ENCODE peak calls at places on chromosome 21, in seven cellular contexts. C is NCI-H446 treated with DMSO at 0.1 percent for 48 hours; P is stimulated activated CD4-positive, alpha-beta T cell treated with anti-CD3 and anti-CD28 coated beads, Interleukin-2, amount 100 ng/mL, for 48 hours; M is PC-3; J is RWPE1; L is iris pigment epithelial cell; W is CD8-positive, alpha-beta memory T cell. E is an unnamed sample.

GRCh38 chr21:33067457-33067856 is 2.5 kb upstream of the OLIG1 start:
- DNase-seq in C (no peak), P (no peak), M (no peak), J (no peak), L (no peak), W (no peak), E (no peak)

GRCh38 chr21:41321908-41322495 is 5.4 kb downstream of the FAM3B start:
- DNase-seq in C (no peak), P (no peak), M (peak; percentile 48), J (no peak), L (no peak), W (no peak), E (no peak)

GRCh38 chr21:41616063-41616591 is 108.2 kb upstream of the TMPRSS2 start:
- DNase-seq in C (no peak), P (no peak), M (peak; percentile 42), J (no peak), L (peak; percentile 64), W (no peak), E (no peak)

GRCh38 chr21:36860736-36861594 is 105.5 kb downstream of the HLCS start:
- DNase-seq in C (no peak), P (no peak), M (peak; percentile 95), J (peak; percentile 80), L (peak; percentile 84), W (no peak), E (no peak)

GRCh38 chr21:27802816-27803475 is 836.1 kb upstream of the ADAMTS5 start:
- DNase-seq in C (no peak), P (peak; percentile 8), M (peak; percentile 70), J (no peak), L (peak; percentile 68), W (no peak), E (no peak)

GRCh38 chr21:35256468-35256988 is 207.4 kb upstream of the RUNX1 start:
- DNase-seq in C (no peak), P (no peak), M (peak; percentile 98), J (peak; percentile 85), L (peak; percentile 100), W (no peak), E (no peak)

GRCh38 chr21:44710294-44710665 is 1.1 kb downstream of the TSPEAR start:
- DNase-seq in C (no peak), P (no peak), M (no peak), J (no peak), L (no peak), W (no peak), E (no peak)

GRCh38 chr21:45531393-45532215 is 10.6 kb downstream of the SLC19A1 start:
- DNase-seq in C (no peak), P (no peak), M (no peak), J (no peak), L (no peak), W (no peak), E (no peak)

GRCh38 chr21:42424848-42425602 is 21.3 kb downstream of the UBASH3A start:
- DNase-seq in C (no peak), P (no peak), M (no peak), J (no peak), L (no peak), W (peak; percentile 75), E (no peak)

GRCh38 chr21:45388611-45389296 is 16.2 kb upstream of the COL18A1 start:
- DNase-seq in C (no peak), P (no peak), M (no peak), J (no peak), L (no peak), W (no peak), E (no peak)

GRCh38 chr21:26179501-26179900 is 8.9 kb upstream of the APP start:
- DNase-seq in C (no peak), P (no peak), M (no peak), J (no peak), L (peak; percentile 31), W (no peak), E (no peak)

GRCh38 chr21:39180429-39181019 is 2.7 kb downstream of the PSMG1 start:
- DNase-seq in C (no peak), P (no peak), M (peak; percentile 38), J (no peak), L (no peak), W (no peak), E (no peak)

GRCh38 chr21:44509539-44509938 is 30.5 kb downstream of the KRTAP10-1 start:
- DNase-seq in C (peak; percentile 29), P (no peak), M (peak; percentile 76), J (peak; percentile 44), L (no peak), W (no peak), E (no peak)

GRCh38 chr21:46126321-46127238 is 28.7 kb downstream of the COL6A2 start:
- DNase-seq in C (no peak), P (no peak), M (no peak), J (no peak), L (no peak), W (no peak), E (no peak)

GRCh38 chr21:34594566-34595234 is 20.2 kb downstream of the RCAN1 start:
- DNase-seq in C (no peak), P (no peak), M (no peak), J (no peak), L (no peak), W (no peak), E (no peak)

GRCh38 chr21:41895643-41896493 is 16.7 kb upstream of the PRDM15 start:
- DNase-seq in C (no peak), P (no peak), M (no peak), J (no peak), L (peak; percentile 29), W (peak; percentile 17), E (no peak)

GRCh38 chr21:28936036-28936435 is 56.6 kb downstream of the LTN1 start:
- DNase-seq in C (no peak), P (no peak), M (no peak), J (no peak), L (no peak), W (no peak), E (no peak)

GRCh38 chr21:46110499-46111192 is 12.7 kb downstream of the COL6A2 start:
- DNase-seq in C (no peak), P (no peak), M (no peak), J (no peak), L (no peak), W (no peak), E (no peak)

GRCh38 chr21:46168238-46168637 is 12.9 kb upstream of the FTCD start:
- DNase-seq in C (no peak), P (no peak), M (no peak), J (no peak), L (no peak), W (no peak), E (no peak)

GRCh38 chr21:37000381-37000780 is 6.1 kb upstream of the RIPPLY3 start:
- DNase-seq in C (no peak), P (no peak), M (peak; percentile 49), J (no peak), L (no peak), W (no peak), E (no peak)

GRCh38 chr21:38303300-38303699 is 46.5 kb downstream of the KCNJ15 start:
- DNase-seq in C (no peak), P (no peak), M (peak; percentile 90), J (peak; percentile 75), L (peak; percentile 79), W (no peak), E (no peak)

GRCh38 chr21:35529141-35529863 is 480.2 kb upstream of the RUNX1 start:
- DNase-seq in C (no peak), P (no peak), M (no peak), J (no peak), L (peak; percentile 66), W (no peak), E (no peak)

GRCh38 chr21:41432567-41433460 is 6.8 kb downstream of the MX1 start:
- DNase-seq in C (no peak), P (no peak), M (no peak), J (no peak), L (no peak), W (no peak), E (no peak)

GRCh38 chr21:44951186-44951915 is 11.5 kb downstream of the SLX9 start:
- DNase-seq in C (no peak), P (no peak), M (no peak), J (no peak), L (no peak), W (no peak), E (no peak)

GRCh38 chr21:27246741-27247140 is 279.9 kb upstream of the ADAMTS5 start:
- DNase-seq in C (no peak), P (no peak), M (peak; percentile 3), J (no peak), L (peak; percentile 59), W (no peak), E (no peak)

E was measured in caudate nucleus.